ENCODE peak calls at places on chromosomes 6 and 20, in nine cellular contexts. P is skeletal muscle cell; F is EH; S is M059J; O is kidney epithelial cell; G is endothelial cell; Z is activated CD8-positive, alpha-beta T cell treated with anti-CD3 and anti-CD28 coated beads, Interleukin-2, amount 10 ng/mL, durations not matched to agents 7 days and 5 days; W is stimulated activated CD8-positive, alpha-beta memory T cell treated with anti-CD3 and anti-CD28 coated beads, Interleukin-15, amount 100 ng/mL, for 24 hours; V is NCI-H345. M is an unnamed sample.

GRCh38 chr6:81909981-81910910 is 157.8 kb upstream of the TENT5A start:
- DNase-seq in P (no peak), F (peak), S (peak), O (no peak), G (no peak), Z (no peak), W (no peak), V (no peak), M (no peak)

GRCh38 chr6:79463721-79464120 is 73.5 kb downstream of the LCA5 start:
- DNase-seq in P (no peak), F (no peak), S (peak), O (peak), G (no peak), Z (no peak), W (no peak), V (no peak), M (no peak)

GRCh38 chr6:44001318-44001868 is 125.9 kb downstream of the MRPL14 start:
- DNase-seq in P (no peak), F (no peak), S (no peak), O (no peak), G (no peak), Z (peak), W (no peak), V (peak), M (peak)

GRCh38 chr6:142500265-142500786 is 198.5 kb downstream of the ADGRG6 start:
- DNase-seq in P (peak), F (peak), S (no peak), O (no peak), G (no peak), Z (no peak), W (no peak), V (no peak), M (no peak)

GRCh38 chr20:1533059-1533458 is 24.4 kb downstream of the SIRPD start:
- DNase-seq in P (no peak), F (no peak), S (peak), O (no peak), G (no peak), Z (peak), W (no peak), V (no peak), M (no peak)

GRCh38 chr20:5947276-5947675 is 3.1 kb downstream of the TRMT6 start:
- DNase-seq in P (peak), F (no peak), S (no peak), O (no peak), G (no peak), Z (no peak), W (no peak), V (no peak), M (no peak)

GRCh38 chr6:1558388-1558787 is 51.3 kb upstream of the FOXC1 start:
- DNase-seq in P (no peak), F (peak), S (peak), O (no peak), G (no peak), Z (no peak), W (no peak), V (no peak), M (no peak)

GRCh38 chr6:116417661-116418060 is 43.5 kb upstream of the CALHM6 start:
- DNase-seq in P (no peak), F (no peak), S (no peak), O (no peak), G (no peak), Z (no peak), W (no peak), V (no peak), M (no peak)

GRCh38 chr6:44117397-44118128 is 9.7 kb downstream of the MRPL14 start:
- DNase-seq in P (no peak), F (peak), S (peak), O (no peak), G (no peak), Z (no peak), W (no peak), V (no peak), M (no peak)

GRCh38 chr6:39295538-39295937 is 18.7 kb downstream of the KCNK17 start:
- DNase-seq in P (no peak), F (no peak), S (peak), O (no peak), G (no peak), Z (no peak), W (no peak), V (no peak), M (no peak)

GRCh38 chr6:7184502-7184901 is 76.7 kb downstream of the RREB1 start:
- DNase-seq in P (no peak), F (no peak), S (peak), O (no peak), G (no peak), Z (no peak), W (no peak), V (no peak), M (no peak)

GRCh38 chr6:148383658-148384417 is 41.2 kb downstream of the SASH1 start:
- DNase-seq in P (no peak), F (no peak), S (no peak), O (no peak), G (no peak), Z (no peak), W (no peak), V (no peak), M (no peak)

GRCh38 chr6:27866370-27867050 is 45.7 kb downstream of the OR2B2 start:
- DNase-seq in P (no peak), F (peak), S (peak), O (no peak), G (no peak), Z (peak), W (no peak), V (peak), M (peak)

GRCh38 chr6:148021715-148022114 is 320.9 kb upstream of the SASH1 start:
- DNase-seq in P (no peak), F (peak), S (peak), O (no peak), G (peak), Z (no peak), W (no peak), V (no peak), M (no peak)

GRCh38 chr20:38550274-38550673 is 30.7 kb upstream of the ADIG start:
- DNase-seq in P (no peak), F (peak), S (peak), O (no peak), G (no peak), Z (peak), W (no peak), V (no peak), M (no peak)

GRCh38 chr6:72952808-72953630 is 272.3 kb downstream of the KHDC1L start:
- DNase-seq in P (no peak), F (peak), S (peak), O (no peak), G (no peak), Z (no peak), W (no peak), V (no peak), M (no peak)

GRCh38 chr6:162964703-162965140 is 236.9 kb downstream of the PACRG start:
- DNase-seq in P (peak), F (peak), S (peak), O (peak), G (no peak), Z (no peak), W (no peak), V (no peak), M (no peak)

GRCh38 chr6:138844203-138844602 is 48.3 kb downstream of the ECT2L start:
- DNase-seq in P (peak), F (peak), S (peak), O (no peak), G (no peak), Z (no peak), W (no peak), V (no peak), M (no peak)

GRCh38 chr6:159981171-159981571 is 12.3 kb downstream of the IGF2R start:
- DNase-seq in P (no peak), F (no peak), S (no peak), O (no peak), G (no peak), Z (no peak), W (no peak), V (no peak), M (no peak)

GRCh38 chr6:157755752-157756411 is 67.2 kb upstream of the SNX9 start:
- DNase-seq in P (no peak), F (no peak), S (no peak), O (no peak), G (no peak), Z (no peak), W (no peak), V (no peak), M (no peak)

GRCh38 chr6:36222924-36223323 is 26.4 kb downstream of the BRPF3 start:
- DNase-seq in P (no peak), F (no peak), S (no peak), O (no peak), G (no peak), Z (no peak), W (no peak), V (no peak), M (no peak)

GRCh38 chr6:139003751-139004150 is 15.7 kb upstream of the REPS1 start:
- DNase-seq in P (no peak), F (no peak), S (no peak), O (no peak), G (no peak), Z (no peak), W (no peak), V (no peak), M (no peak)

GRCh38 chr20:38600057-38600456 is 1.6 kb upstream of the ARHGAP40 start:
- DNase-seq in P (no peak), F (no peak), S (no peak), O (no peak), G (no peak), Z (no peak), W (no peak), V (no peak), M (no peak)

GRCh38 chr20:61437280-61438206 is 185.5 kb downstream of the CDH4 start:
- DNase-seq in P (peak), F (peak), S (peak), O (no peak), G (no peak), Z (no peak), W (no peak), V (no peak), M (no peak)

GRCh38 chr6:134553941-134554340 is 236.0 kb upstream of the SGK1 start:
- DNase-seq in P (no peak), F (peak), S (no peak), O (no peak), G (no peak), Z (no peak), W (no peak), V (no peak), M (no peak)

GRCh38 chr20:8489094-8489883 is 357.2 kb downstream of the PLCB1 start:
- DNase-seq in P (no peak), F (no peak), S (no peak), O (no peak), G (no peak), Z (no peak), W (no peak), V (no peak), M (no peak)

GRCh38 chr6:138105880-138106664 is 1.1 kb downstream of the PERP start:
- DNase-seq in P (no peak), F (peak), S (no peak), O (no peak), G (no peak), Z (no peak), W (no peak), V (peak), M (no peak)

GRCh38 chr6:85669735-85670194 is 27.1 kb upstream of the SYNCRIP start:
- DNase-seq in P (no peak), F (peak), S (peak), O (no peak), G (no peak), Z (peak), W (no peak), V (no peak), M (peak)

GRCh38 chr20:37980383-37980782 is 52.9 kb downstream of the TTI1 start:
- DNase-seq in P (no peak), F (no peak), S (no peak), O (no peak), G (no peak), Z (no peak), W (no peak), V (no peak), M (no peak)

GRCh38 chr6:109165392-109165964 is 70.2 kb downstream of the CEP57L1 start:
- DNase-seq in P (peak), F (peak), S (peak), O (peak), G (peak), Z (no peak), W (no peak), V (peak), M (no peak)

GRCh38 chr6:167825759-167826229 is 917 bp upstream of the AFDN start:
- DNase-seq in P (no peak), F (peak), S (peak), O (no peak), G (peak), Z (no peak), W (no peak), V (no peak), M (no peak)

GRCh38 chr6:139409026-139409425 is 34.6 kb upstream of the CITED2 start:
- DNase-seq in P (no peak), F (peak), S (peak), O (peak), G (no peak), Z (no peak), W (no peak), V (no peak), M (no peak)

GRCh38 chr6:170102038-170102437 is 188.8 kb downstream of the DLL1 start:
- DNase-seq in P (no peak), F (no peak), S (no peak), O (no peak), G (peak), Z (no peak), W (no peak), V (no peak), M (no peak)

GRCh38 chr6:122289721-122290501 is 109.5 kb upstream of the HSF2 start:
- DNase-seq in P (no peak), F (peak), S (peak), O (no peak), G (peak), Z (no peak), W (no peak), V (peak), M (no peak)

GRCh38 chr6:135465307-135465706 is 32.2 kb downstream of the AHI1 start:
- DNase-seq in P (no peak), F (no peak), S (no peak), O (no peak), G (no peak), Z (no peak), W (no peak), V (no peak), M (no peak)